ENCODE peak calls at places on chromosomes 16 and 17, in ten cellular contexts. D is spleen, L is right lobe of liver, A is H54, U is A549, I is vagina, V is upper lobe of left lung, C is Peyer's patch, Q is tibial nerve, H is GM12878. T is an unnamed sample.

GRCh38 chr17:58329808-58330543 is 1.4 kb upstream of the TSPOAP1 start:
- DNase-seq in U (no peak), I (no peak), H (peak), D (no peak), Q (no peak), L (no peak), C (peak), V (no peak), A (no peak), T (peak)

GRCh38 chr16:71920658-71921057 is 25.3 kb downstream of the IST1 start:
- DNase-seq in H (no peak), A (no peak), V (no peak), C (no peak), U (no peak), L (no peak), I (no peak), Q (no peak), D (no peak), T (no peak)

GRCh38 chr17:14301279-14301760 is 439 bp downstream of the HS3ST3B1 start:
- DNase-seq in H (no peak), L (no peak), I (no peak), V (no peak), U (peak), C (no peak), Q (no peak), A (no peak), D (no peak), T (no peak)

GRCh38 chr17:75476274-75476673 is 19.8 kb downstream of the TMEM94 start:
- DNase-seq in V (no peak), D (no peak), H (no peak), I (no peak), L (no peak), A (no peak), Q (no peak), U (no peak), C (no peak), T (no peak)

GRCh38 chr17:73349647-73350046 is 37.8 kb upstream of the CDC42EP4 start:
- DNase-seq in D (no peak), A (no peak), I (no peak), C (no peak), U (no peak), Q (no peak), V (no peak), H (no peak), L (no peak), T (no peak)

GRCh38 chr17:1561420-1562177 is 993 bp downstream of the PITPNA start:
- DNase-seq in I (no peak), Q (no peak), D (peak), U (peak), A (no peak), H (no peak), L (no peak), C (no peak), V (no peak), T (peak)

GRCh38 chr17:2123467-2124251 is 68.8 kb downstream of the HIC1 start:
- DNase-seq in A (no peak), L (no peak), D (no peak), C (no peak), U (no peak), H (no peak), V (peak), I (no peak), Q (no peak), T (no peak)

GRCh38 chr16:11978080-11978479 is 1.5 kb downstream of the SNX29 start:
- DNase-seq in Q (no peak), I (no peak), C (no peak), U (no peak), D (no peak), V (no peak), L (no peak), H (no peak), A (no peak), T (no peak)

GRCh38 chr17:28466521-28467048 is 6.9 kb upstream of the SLC13A2 start:
- DNase-seq in D (no peak), A (no peak), U (no peak), L (no peak), H (no peak), Q (no peak), C (no peak), V (no peak), I (no peak), T (no peak)

GRCh38 chr16:84349852-84350565 is 18.3 kb upstream of the ATP2C2 start:
- DNase-seq in Q (no peak), A (no peak), U (no peak), V (no peak), I (no peak), H (no peak), D (no peak), C (no peak), L (no peak), T (no peak)

GRCh38 chr16:24309222-24309905 is 53.2 kb downstream of the CACNG3 start:
- DNase-seq in U (no peak), L (no peak), A (peak), H (no peak), I (no peak), V (peak), Q (no peak), C (no peak), D (no peak), T (no peak)

GRCh38 chr16:53949716-53950410 is 245.9 kb downstream of the FTO start:
- DNase-seq in D (no peak), I (no peak), C (no peak), Q (no peak), U (no peak), A (no peak), V (no peak), L (no peak), H (no peak), T (no peak)

GRCh38 chr17:49895812-49896211 is 47.9 kb upstream of the TAC4 start:
- DNase-seq in A (no peak), I (no peak), H (no peak), V (no peak), Q (no peak), L (no peak), C (no peak), D (no peak), U (no peak), T (no peak)

GRCh38 chr16:54080524-54081008 is 206.0 kb downstream of the IRX3 start:
- DNase-seq in U (peak), C (no peak), I (no peak), V (peak), Q (no peak), L (no peak), H (no peak), D (no peak), A (no peak), T (no peak)

GRCh38 chr16:63789603-63790002 is 1332.3 kb downstream of the CDH11 start:
- DNase-seq in I (no peak), H (no peak), Q (no peak), D (no peak), A (no peak), C (no peak), L (no peak), U (no peak), V (no peak), T (no peak)

GRCh38 chr17:65630502-65630901 is 69.1 kb upstream of the AXIN2 start:
- DNase-seq in D (no peak), C (no peak), L (no peak), H (no peak), U (no peak), Q (no peak), A (no peak), V (no peak), I (no peak), T (no peak)

GRCh38 chr17:56779898-56780777 is 53.6 kb downstream of the C17orf67 start:
- DNase-seq in L (peak), U (peak), C (peak), V (peak), H (no peak), Q (peak), D (peak), A (peak), I (no peak), T (peak)

GRCh38 chr17:48909796-48910195 is 1.6 kb downstream of the UBE2Z start:
- DNase-seq in Q (no peak), D (no peak), U (no peak), V (no peak), L (no peak), A (no peak), I (no peak), C (no peak), H (peak), T (no peak)

GRCh38 chr17:17783825-17784598 is 52.8 kb downstream of the SREBF1 start:
- DNase-seq in Q (peak), V (no peak), I (no peak), U (no peak), L (no peak), H (peak), D (peak), A (no peak), C (peak), T (no peak)

GRCh38 chr16:30660424-30661251 is 2.4 kb downstream of the FBRS start:
- DNase-seq in A (no peak), Q (no peak), H (no peak), U (no peak), L (no peak), V (no peak), C (peak), D (peak), I (no peak), T (no peak)

GRCh38 chr16:79286646-79287423 is 313.7 kb downstream of the MAF start:
- DNase-seq in Q (peak), U (no peak), D (peak), C (peak), V (peak), I (no peak), H (peak), L (peak), A (no peak), T (no peak)

GRCh38 chr17:60158751-60159478 is 9.1 kb downstream of the CA4 start:
- DNase-seq in H (no peak), Q (no peak), I (no peak), L (no peak), U (no peak), C (no peak), A (no peak), D (no peak), V (no peak), T (no peak)

GRCh38 chr17:15954222-15954621 is 9.3 kb downstream of the ADORA2B start:
- DNase-seq in D (peak), L (no peak), A (peak), I (no peak), C (no peak), H (no peak), V (peak), U (peak), Q (no peak), T (no peak)

GRCh38 chr16:23827245-23827543 is 8.6 kb upstream of the PRKCB start:
- DNase-seq in H (no peak), L (no peak), U (no peak), C (no peak), D (no peak), A (no peak), I (no peak), V (no peak), Q (no peak), T (no peak)

GRCh38 chr16:31365131-31365865 is 10.3 kb downstream of the ITGAX start:
- DNase-seq in H (no peak), D (no peak), L (no peak), V (peak), I (no peak), U (no peak), Q (no peak), A (no peak), C (no peak), T (no peak)

DNA sequence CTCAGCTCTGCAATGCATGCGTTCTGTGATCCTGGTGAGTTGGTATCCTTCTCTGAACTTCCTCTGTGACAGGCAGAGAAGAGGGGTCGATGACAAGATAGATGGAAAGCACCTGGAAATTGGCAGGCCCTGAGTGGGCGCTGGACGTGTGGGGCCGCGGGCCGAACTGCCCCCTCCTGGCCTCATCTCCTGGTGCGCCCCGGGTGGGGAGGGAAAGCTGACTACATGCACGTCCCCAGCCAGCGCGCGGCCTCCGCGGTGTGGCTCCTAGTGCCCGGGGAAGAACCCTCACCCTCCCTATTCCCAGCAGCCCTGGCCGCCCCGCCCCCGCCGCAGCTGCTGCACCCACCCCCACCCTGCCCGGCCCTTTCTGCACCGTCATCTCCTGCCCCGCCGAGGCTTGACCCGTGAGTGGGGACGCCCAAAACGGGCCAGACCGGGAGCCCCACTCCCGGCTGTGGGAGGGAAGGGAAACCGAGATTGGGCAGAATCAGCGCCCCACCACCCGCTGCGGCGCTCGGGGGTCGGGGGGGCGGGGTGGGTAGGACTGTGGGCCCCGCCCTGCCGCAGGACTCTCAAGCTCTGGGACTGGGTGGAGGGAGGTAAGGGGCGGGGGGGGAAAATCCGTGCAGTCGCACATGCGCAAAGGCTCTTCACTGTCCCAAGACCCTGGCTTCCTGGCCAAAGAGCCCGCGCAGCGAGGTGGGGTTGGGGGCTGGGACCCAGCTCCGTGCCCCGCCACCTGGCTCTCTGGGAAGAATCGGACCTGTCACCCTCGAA is at the start of gene NOL3:
- DNase-seq in V (peak), U (peak), I (no peak), C (peak), Q (peak), H (peak), D (peak), L (peak), A (peak), T (peak)
- TF ChIP-seq POLR2A in V (no peak), U (peak), I (no peak), C (no peak), Q (no peak), H (peak), D (no peak), L (peak), A (peak), T (peak)

GRCh38 chr17:64387545-64388171 is 3.0 kb downstream of the PECAM1 start:
- DNase-seq in U (no peak), I (no peak), V (no peak), L (no peak), Q (no peak), A (no peak), C (no peak), H (no peak), D (peak), T (no peak)

GRCh38 chr17:64387145-64387473 is 3.6 kb downstream of the PECAM1 start:
- DNase-seq in I (no peak), D (peak), U (no peak), V (no peak), C (no peak), H (no peak), Q (no peak), L (no peak), A (no peak), T (no peak)

GRCh38 chr17:64384253-64385186 is 6.1 kb downstream of the PECAM1 start:
- DNase-seq in U (no peak), V (no peak), Q (no peak), D (peak), A (no peak), H (no peak), I (no peak), C (no peak), L (no peak), T (no peak)

GRCh38 chr17:64386412-64387144 is 4.1 kb downstream of the PECAM1 start:
- DNase-seq in D (peak), Q (no peak), I (no peak), U (no peak), V (no peak), C (no peak), A (no peak), H (no peak), L (peak), T (no peak)

GRCh38 chr17:64385187-64386083 is 5.2 kb downstream of the PECAM1 start:
- DNase-seq in V (peak), H (peak), L (no peak), I (no peak), A (peak), Q (peak), C (no peak), D (peak), U (peak), T (no peak)
- TF ChIP-seq POLR2A in V (no peak), H (no peak), L (no peak), I (no peak), A (no peak), Q (no peak), C (no peak), D (no peak), U (no peak), T (no peak)

GRCh38 chr16:82433042-82433441 is 193.7 kb upstream of the CDH13 start:
- DNase-seq in H (no peak), I (no peak), A (no peak), V (no peak), Q (no peak), L (no peak), D (no peak), U (no peak), C (no peak), T (no peak)
- TF ChIP-seq POLR2A in H (no peak), I (no peak), A (no peak), V (no peak), Q (no peak), L (no peak), D (no peak), U (no peak), C (no peak), T (no peak)

DNA sequence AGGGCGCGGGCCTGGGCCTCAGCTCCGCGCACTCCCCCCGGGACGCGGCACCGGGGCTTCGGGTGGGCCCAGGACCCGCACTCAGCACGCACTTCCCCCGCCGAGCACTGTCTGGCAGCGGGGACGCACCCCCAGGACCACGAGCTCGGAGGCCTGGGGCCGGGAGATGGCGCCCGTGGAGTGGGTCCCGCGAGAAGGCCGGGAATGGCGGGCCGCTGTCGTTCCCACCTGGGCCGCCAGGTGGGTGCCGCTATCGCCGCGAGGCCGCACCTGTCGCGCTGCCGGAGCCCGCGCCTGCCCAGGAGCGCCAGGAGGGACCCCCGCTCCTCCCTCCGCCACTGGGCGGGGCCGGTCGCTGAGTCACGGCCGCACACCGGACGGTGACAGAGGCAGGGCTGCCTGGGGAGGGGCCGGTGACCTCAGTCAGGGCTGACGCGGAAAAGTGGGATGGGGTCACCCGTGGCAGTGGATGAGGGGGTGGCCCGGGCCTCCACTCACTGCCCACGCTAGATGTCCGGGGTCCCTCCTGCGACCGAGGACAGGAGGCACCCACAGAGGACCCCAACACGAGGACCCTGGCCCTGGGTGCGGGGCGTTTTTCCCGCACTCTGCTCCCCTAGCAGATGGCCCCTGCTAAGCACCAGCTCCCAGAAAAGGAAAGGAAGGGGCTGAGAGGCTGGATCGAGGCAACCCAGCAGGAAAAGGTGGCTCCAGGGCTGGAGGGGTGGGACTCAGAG is 6.9 kb upstream of the ACTG1 start:
- DNase-seq in Q (no peak), A (no peak), U (peak), L (peak), I (no peak), C (peak), H (no peak), D (peak), V (peak), T (peak)
- TF ChIP-seq POLR2A in Q (no peak), A (no peak), U (peak), L (no peak), I (no peak), C (peak), H (peak), D (no peak), V (no peak), T (peak)